ENCODE peak calls at places on chromosome 2, in nine cellular contexts. J is OCI-M1; M is renal cortical epithelial cell; D is SIG-M5; P is cardiac muscle cell; G is EH; A is naive thymus-derived CD4-positive, alpha-beta T cell; H is ovary; C is caudate nucleus. Y is an unnamed sample.

GRCh38 chr2:96760986-96761832 is 507 bp downstream of the CNNM4 start:
- DNase-seq in P (no peak), A (no peak), G (peak), H (peak), J (peak), M (no peak), C (no peak), D (no peak), Y (no peak)

GRCh38 chr2:6922201-6922656 is 5.0 kb downstream of the RNF144A start:
- DNase-seq in H (no peak), A (peak), C (no peak), P (no peak), M (peak), D (no peak), G (no peak), J (no peak), Y (no peak)

GRCh38 chr2:25257931-25258771 is 83.6 kb downstream of the DNMT3A start:
- DNase-seq in M (no peak), H (no peak), A (no peak), G (no peak), P (no peak), C (no peak), D (no peak), J (no peak), Y (no peak)

GRCh38 chr2:121999273-121999672 is 243.8 kb downstream of the TSN start:
- DNase-seq in M (no peak), G (peak), H (no peak), D (no peak), C (no peak), J (peak), A (no peak), P (no peak), Y (peak)

GRCh38 chr2:183024701-183025100 is 13.6 kb downstream of the NCKAP1 start:
- DNase-seq in P (no peak), G (peak), M (no peak), D (no peak), C (no peak), H (no peak), J (no peak), A (no peak), Y (no peak)

GRCh38 chr2:26807788-26808460 is 22.1 kb downstream of the CENPA start:
- DNase-seq in H (peak), C (no peak), D (no peak), A (no peak), M (no peak), G (peak), P (no peak), J (no peak), Y (no peak)

GRCh38 chr2:10161961-10162441 is 39.5 kb downstream of the RRM2 start:
- DNase-seq in C (peak), P (no peak), H (no peak), A (no peak), G (no peak), M (no peak), J (no peak), D (no peak), Y (no peak)

GRCh38 chr2:223537669-223538601 is 64.2 kb downstream of the SCG2 start:
- DNase-seq in G (peak), A (no peak), M (peak), C (no peak), P (peak), D (no peak), H (no peak), J (peak), Y (no peak)